ENCODE peak calls at places on chromosomes 4 and X, in eight cellular contexts. A is SIG-M5; U is NCI-H510A treated with DMSO at 0.1 percent for 48 hours; K is nucleus accumbens; C is activated T-cell treated with anti-CD3 and anti-CD28 coated beads, Interleukin-2, amount 50 U/mL, for 72 hours; H is right cardiac atrium; V is AML-193; T is astrocyte. B is an unnamed sample.

GRCh38 chr4:4480205-4480604 is 61.6 kb downstream of the STX18 start:
- DNase-seq in A (no peak), U (no peak), K (no peak), C (no peak), H (no peak), V (no peak), T (no peak), B (no peak)

GRCh38 chr4:181685911-181686310 is 557.3 kb upstream of the TENM3 start:
- DNase-seq in A (no peak), U (no peak), K (no peak), C (no peak), H (no peak), V (no peak), T (peak; percentile 95), B (no peak)

GRCh38 chr4:88989990-88990389 is 67.0 kb downstream of the FAM13A start:
- DNase-seq in A (no peak), U (no peak), K (no peak), C (no peak), H (no peak), V (no peak), T (peak; percentile 37), B (no peak)

GRCh38 chr4:58453956-58454355 is 1343.8 kb upstream of the IGFBP7 start:
- DNase-seq in A (no peak), U (no peak), K (no peak), C (no peak), H (no peak), V (no peak), T (no peak), B (no peak)

GRCh38 chr4:115370012-115370411 is 256.6 kb upstream of the NDST4 start:
- DNase-seq in A (no peak), U (no peak), K (no peak), C (no peak), H (no peak), V (no peak), T (no peak), B (no peak)

GRCh38 chr4:39565925-39566630 is 38.8 kb upstream of the UGDH start:
- DNase-seq in A (no peak), U (no peak), K (no peak), C (no peak), H (no peak), V (no peak), T (peak; percentile 94), B (no peak)

GRCh38 chr4:169079942-169080827 is 70.1 kb upstream of the CBR4 start:
- DNase-seq in A (no peak), U (no peak), K (no peak), C (peak; percentile 39), H (peak; percentile 75), V (peak; percentile 73), T (peak; percentile 82), B (peak; percentile 48)

GRCh38 chr4:148225639-148226038 is 216.6 kb downstream of the NR3C2 start:
- DNase-seq in A (no peak), U (no peak), K (no peak), C (no peak), H (no peak), V (no peak), T (peak; percentile 35), B (no peak)

GRCh38 chrX:15948318-15948660 is 93.7 kb upstream of the AP1S2 start:
- DNase-seq in A (no peak), U (no peak), K (no peak), C (no peak), H (no peak), V (no peak), T (no peak), B (no peak)

GRCh38 chr4:109574443-109574850 is 14.4 kb downstream of the MCUB start:
- DNase-seq in A (no peak), U (no peak), K (no peak), C (no peak), H (peak; percentile 56), V (no peak), T (no peak), B (no peak)

GRCh38 chr4:156778606-156779005 is 193.0 kb downstream of the PDGFC start:
- DNase-seq in A (no peak), U (no peak), K (no peak), C (no peak), H (no peak), V (no peak), T (peak; percentile 71), B (no peak)

GRCh38 chrX:105646592-105647372 is 175.6 kb upstream of the NRK start:
- DNase-seq in A (no peak), U (no peak), K (no peak), C (no peak), H (no peak), V (no peak), T (no peak), B (no peak)

GRCh38 chr4:148954011-148954749 is 512.0 kb upstream of the NR3C2 start:
- DNase-seq in A (no peak), U (peak; percentile 27), K (no peak), C (no peak), H (no peak), V (no peak), T (no peak), B (no peak)

GRCh38 chrX:12770440-12770839 is 20.8 kb upstream of the PRPS2 start:
- DNase-seq in A (no peak), U (peak; percentile 40), K (no peak), C (no peak), H (no peak), V (peak; percentile 0), T (no peak), B (no peak)

GRCh38 chrX:107628662-107629532 is 587 bp downstream of the PRPS1 start:
- DNase-seq in A (no peak), U (peak; percentile 31), K (peak; percentile 57), C (peak; percentile 61), H (peak; percentile 54), V (no peak), T (peak; percentile 12), B (peak; percentile 66)

GRCh38 chr4:53906786-53907185 is 157.6 kb downstream of the CHIC2 start:
- DNase-seq in A (no peak), U (peak; percentile 53), K (no peak), C (no peak), H (no peak), V (no peak), T (no peak), B (no peak)

GRCh38 chr4:168353746-168354145 is 35.2 kb upstream of the DDX60 start:
- DNase-seq in A (no peak), U (no peak), K (no peak), C (no peak), H (no peak), V (no peak), T (no peak), B (no peak)

GRCh38 chr4:152691761-152692160 is 12.0 kb upstream of the TMEM154 start:
- DNase-seq in A (no peak), U (peak; percentile 49), K (no peak), C (no peak), H (no peak), V (no peak), T (no peak), B (no peak)

GRCh38 chr4:145609494-145610427 is 9.4 kb upstream of the MMAA start:
- DNase-seq in A (no peak), U (peak; percentile 47), K (peak; percentile 63), C (peak; percentile 68), H (peak; percentile 43), V (peak; percentile 62), T (peak; percentile 44), B (peak; percentile 87)

GRCh38 chr4:75514949-75515612 is 808 bp downstream of the THAP6 start:
- DNase-seq in A (no peak), U (peak; percentile 78), K (no peak), C (peak; percentile 4), H (no peak), V (peak; percentile 8), T (no peak), B (peak; percentile 42)

GRCh38 chrX:8782595-8782994 is 18.6 kb downstream of the FAM9A start:
- DNase-seq in A (no peak), U (no peak), K (no peak), C (no peak), H (no peak), V (no peak), T (no peak), B (no peak)

GRCh38 chrX:10137516-10137915 is 19.3 kb upstream of the CLCN4 start:
- DNase-seq in A (no peak), U (no peak), K (no peak), C (no peak), H (no peak), V (no peak), T (no peak), B (no peak)

GRCh38 chr4:145484240-145484846 is 2.7 kb downstream of the SMAD1 start:
- DNase-seq in A (no peak), U (no peak), K (no peak), C (no peak), H (no peak), V (no peak), T (no peak), B (no peak)

GRCh38 chr4:37662306-37662705 is 23.9 kb downstream of the RELL1 start:
- DNase-seq in A (no peak), U (no peak), K (no peak), C (no peak), H (no peak), V (no peak), T (no peak), B (no peak)

GRCh38 chr4:167883271-167883670 is 209.1 kb upstream of the ANXA10 start:
- DNase-seq in A (no peak), U (no peak), K (no peak), C (no peak), H (no peak), V (no peak), T (peak; percentile 6), B (no peak)

GRCh38 chr4:149993030-149993429 is 85.2 kb upstream of the DCLK2 start:
- DNase-seq in A (no peak), U (no peak), K (no peak), C (peak; percentile 4), H (no peak), V (no peak), T (peak; percentile 87), B (peak; percentile 6)

GRCh38 chr4:2827071-2827873 is 16.4 kb upstream of the ADD1 start:
- DNase-seq in A (no peak), U (no peak), K (no peak), C (no peak), H (peak; percentile 54), V (no peak), T (no peak), B (no peak)

GRCh38 chrX:70132877-70133302 is 357 bp upstream of the IGBP1 start:
- DNase-seq in A (no peak), U (peak; percentile 59), K (no peak), C (peak; percentile 54), H (no peak), V (no peak), T (no peak), B (no peak)

GRCh38 chr4:169823685-169824084 is 65.9 kb upstream of the HPF1 start:
- DNase-seq in A (no peak), U (no peak), K (no peak), C (peak; percentile 4), H (no peak), V (no peak), T (peak; percentile 58), B (peak; percentile 38)